ENCODE peak calls at places on chromosomes 3 and 15, in seven cellular contexts. One of them, this sample, is unnamed.
A peak's percentile ranks its signal among the peaks of the same experiment; 100 is the strongest.

GRCh38 chr15:34047893-34048775 is 9.1 kb upstream of the AVEN start:
- DNase-seq in upper lobe of right lung: no peak
- DNase-seq in mucosa of descending colon: no peak
- DNase-seq in IMR-90: no peak
- DNase-seq in esophagus muscularis mucosa: no peak
- DNase-seq in BE2C: no peak
- DNase-seq in lower lobe of right lung: no peak
- DNase-seq in this sample: peak; percentile 69

GRCh38 chr3:188320757-188321156 is 166.8 kb downstream of the LPP start:
- DNase-seq in upper lobe of right lung: no peak
- DNase-seq in mucosa of descending colon: no peak
- DNase-seq in IMR-90: peak; percentile 83
- DNase-seq in esophagus muscularis mucosa: no peak
- DNase-seq in BE2C: no peak
- DNase-seq in lower lobe of right lung: no peak
- DNase-seq in this sample: peak; percentile 52

GRCh38 chr15:77034620-77035467 is 36.1 kb downstream of the TSPAN3 start:
- DNase-seq in upper lobe of right lung: peak; percentile 74
- DNase-seq in mucosa of descending colon: peak; percentile 61
- DNase-seq in IMR-90: no peak
- DNase-seq in esophagus muscularis mucosa: no peak
- DNase-seq in BE2C: peak; percentile 47
- DNase-seq in lower lobe of right lung: peak; percentile 56
- DNase-seq in this sample: no peak

GRCh38 chr3:57961828-57962447 is 46.3 kb upstream of the FLNB start:
- DNase-seq in upper lobe of right lung: no peak
- DNase-seq in mucosa of descending colon: no peak
- DNase-seq in IMR-90: peak; percentile 61
- DNase-seq in esophagus muscularis mucosa: no peak
- DNase-seq in BE2C: no peak
- DNase-seq in lower lobe of right lung: no peak
- DNase-seq in this sample: peak; percentile 76

GRCh38 chr3:106728315-106728821 is 648.9 kb upstream of the CCDC54 start:
- DNase-seq in upper lobe of right lung: no peak
- DNase-seq in mucosa of descending colon: no peak
- DNase-seq in IMR-90: peak; percentile 98
- DNase-seq in esophagus muscularis mucosa: no peak
- DNase-seq in BE2C: no peak
- DNase-seq in lower lobe of right lung: no peak
- DNase-seq in this sample: peak; percentile 100

GRCh38 chr3:181622365-181622764 is 89.4 kb upstream of the SOX2 start:
- DNase-seq in upper lobe of right lung: no peak
- DNase-seq in mucosa of descending colon: no peak
- DNase-seq in IMR-90: no peak
- DNase-seq in esophagus muscularis mucosa: no peak
- DNase-seq in BE2C: no peak
- DNase-seq in lower lobe of right lung: no peak
- DNase-seq in this sample: peak; percentile 63

GRCh38 chr3:115713247-115713646 is 89.9 kb downstream of the GAP43 start:
- DNase-seq in upper lobe of right lung: peak; percentile 70
- DNase-seq in mucosa of descending colon: no peak
- DNase-seq in IMR-90: peak; percentile 30
- DNase-seq in esophagus muscularis mucosa: no peak
- DNase-seq in BE2C: peak; percentile 97
- DNase-seq in lower lobe of right lung: peak; percentile 65
- DNase-seq in this sample: peak; percentile 43

GRCh38 chr15:65827065-65827464 is 35.0 kb upstream of the DENND4A start:
- DNase-seq in upper lobe of right lung: no peak
- DNase-seq in mucosa of descending colon: no peak
- DNase-seq in IMR-90: no peak
- DNase-seq in esophagus muscularis mucosa: no peak
- DNase-seq in BE2C: no peak
- DNase-seq in lower lobe of right lung: no peak
- DNase-seq in this sample: no peak

GRCh38 chr3:94028093-94028837 is at the start of gene STX19:
- DNase-seq in upper lobe of right lung: no peak
- DNase-seq in mucosa of descending colon: no peak
- DNase-seq in IMR-90: no peak
- DNase-seq in esophagus muscularis mucosa: no peak
- DNase-seq in BE2C: no peak
- DNase-seq in lower lobe of right lung: no peak
- DNase-seq in this sample: no peak

GRCh38 chr3:52315977-52316764 is at the start of gene DNAH1:
- DNase-seq in upper lobe of right lung: no peak
- DNase-seq in mucosa of descending colon: no peak
- DNase-seq in IMR-90: no peak
- DNase-seq in esophagus muscularis mucosa: no peak
- DNase-seq in BE2C: no peak
- DNase-seq in lower lobe of right lung: no peak
- DNase-seq in this sample: no peak

GRCh38 chr15:40461958-40462357 is 8.8 kb upstream of the CHST14 start:
- DNase-seq in upper lobe of right lung: peak; percentile 57
- DNase-seq in mucosa of descending colon: no peak
- DNase-seq in IMR-90: no peak
- DNase-seq in esophagus muscularis mucosa: no peak
- DNase-seq in BE2C: no peak
- DNase-seq in lower lobe of right lung: no peak
- DNase-seq in this sample: no peak

GRCh38 chr15:80431635-80432034 is 27.5 kb downstream of the ARNT2 start:
- DNase-seq in upper lobe of right lung: no peak
- DNase-seq in mucosa of descending colon: no peak
- DNase-seq in IMR-90: no peak
- DNase-seq in esophagus muscularis mucosa: no peak
- DNase-seq in BE2C: no peak
- DNase-seq in lower lobe of right lung: no peak
- DNase-seq in this sample: no peak

GRCh38 chr3:46972396-46972795 is 4.1 kb downstream of the CCDC12 start:
- DNase-seq in upper lobe of right lung: no peak
- DNase-seq in mucosa of descending colon: no peak
- DNase-seq in IMR-90: no peak
- DNase-seq in esophagus muscularis mucosa: no peak
- DNase-seq in BE2C: no peak
- DNase-seq in lower lobe of right lung: no peak
- DNase-seq in this sample: no peak

GRCh38 chr3:122392868-122393844 is 9.2 kb downstream of the FAM162A start:
- DNase-seq in upper lobe of right lung: no peak
- DNase-seq in mucosa of descending colon: no peak
- DNase-seq in IMR-90: peak; percentile 66
- DNase-seq in esophagus muscularis mucosa: no peak
- DNase-seq in BE2C: peak; percentile 16
- DNase-seq in lower lobe of right lung: no peak
- DNase-seq in this sample: peak; percentile 72

GRCh38 chr3:105534491-105534890 is 167.8 kb downstream of the ALCAM start:
- DNase-seq in upper lobe of right lung: no peak
- DNase-seq in mucosa of descending colon: no peak
- DNase-seq in IMR-90: no peak
- DNase-seq in esophagus muscularis mucosa: no peak
- DNase-seq in BE2C: no peak
- DNase-seq in lower lobe of right lung: no peak
- DNase-seq in this sample: no peak

GRCh38 chr15:68888419-68888818 is 41.9 kb upstream of the SPESP1 start:
- DNase-seq in upper lobe of right lung: no peak
- DNase-seq in mucosa of descending colon: no peak
- DNase-seq in IMR-90: no peak
- DNase-seq in esophagus muscularis mucosa: peak; percentile 68
- DNase-seq in BE2C: peak; percentile 34
- DNase-seq in lower lobe of right lung: no peak
- DNase-seq in this sample: no peak

GRCh38 chr3:60886518-60886917 is 364.7 kb downstream of the FHIT start:
- DNase-seq in upper lobe of right lung: no peak
- DNase-seq in mucosa of descending colon: no peak
- DNase-seq in IMR-90: no peak
- DNase-seq in esophagus muscularis mucosa: no peak
- DNase-seq in BE2C: no peak
- DNase-seq in lower lobe of right lung: no peak
- DNase-seq in this sample: no peak

GRCh38 chr15:32855942-32856341 is 138.1 kb downstream of the GREM1 start:
- DNase-seq in upper lobe of right lung: no peak
- DNase-seq in mucosa of descending colon: no peak
- DNase-seq in IMR-90: peak; percentile 100
- DNase-seq in esophagus muscularis mucosa: no peak
- DNase-seq in BE2C: no peak
- DNase-seq in lower lobe of right lung: no peak
- DNase-seq in this sample: peak; percentile 99

GRCh38 chr3:125110016-125110875 is 54.4 kb upstream of the HEG1 start:
- DNase-seq in upper lobe of right lung: no peak
- DNase-seq in mucosa of descending colon: no peak
- DNase-seq in IMR-90: peak; percentile 98
- DNase-seq in esophagus muscularis mucosa: peak; percentile 4
- DNase-seq in BE2C: no peak
- DNase-seq in lower lobe of right lung: no peak
- DNase-seq in this sample: peak; percentile 97

GRCh38 chr3:14363976-14364375 is 38.4 kb upstream of the SLC6A6 start:
- DNase-seq in upper lobe of right lung: no peak
- DNase-seq in mucosa of descending colon: no peak
- DNase-seq in IMR-90: peak; percentile 67
- DNase-seq in esophagus muscularis mucosa: no peak
- DNase-seq in BE2C: no peak
- DNase-seq in lower lobe of right lung: no peak
- DNase-seq in this sample: no peak

GRCh38 chr3:3109407-3110298 is 521 bp downstream of the IL5RA start:
- DNase-seq in upper lobe of right lung: no peak
- DNase-seq in mucosa of descending colon: no peak
- DNase-seq in IMR-90: no peak
- DNase-seq in esophagus muscularis mucosa: peak; percentile 10
- DNase-seq in BE2C: no peak
- DNase-seq in lower lobe of right lung: no peak
- DNase-seq in this sample: no peak

GRCh38 chr3:98185180-98185579 is 18.7 kb downstream of the OR5H15 start:
- DNase-seq in upper lobe of right lung: no peak
- DNase-seq in mucosa of descending colon: no peak
- DNase-seq in IMR-90: no peak
- DNase-seq in esophagus muscularis mucosa: no peak
- DNase-seq in BE2C: no peak
- DNase-seq in lower lobe of right lung: no peak
- DNase-seq in this sample: no peak

GRCh38 chr3:18338827-18339226 is 86.3 kb downstream of the SATB1 start:
- DNase-seq in upper lobe of right lung: no peak
- DNase-seq in mucosa of descending colon: no peak
- DNase-seq in IMR-90: no peak
- DNase-seq in esophagus muscularis mucosa: no peak
- DNase-seq in BE2C: no peak
- DNase-seq in lower lobe of right lung: no peak
- DNase-seq in this sample: no peak
- TF ChIP-seq CTCF in upper lobe of right lung: no peak
- TF ChIP-seq CTCF in mucosa of descending colon: no peak
- TF ChIP-seq CTCF in IMR-90: no peak
- TF ChIP-seq CTCF in esophagus muscularis mucosa: no peak
- TF ChIP-seq CTCF in BE2C: no peak
- TF ChIP-seq CTCF in lower lobe of right lung: no peak
- TF ChIP-seq CTCF in this sample: no peak

GRCh38 chr3:196216081-196216564 is at the start of gene SLC51A:
- DNase-seq in upper lobe of right lung: peak; percentile 61
- DNase-seq in mucosa of descending colon: no peak
- DNase-seq in IMR-90: no peak
- DNase-seq in esophagus muscularis mucosa: no peak
- DNase-seq in BE2C: no peak
- DNase-seq in lower lobe of right lung: no peak
- DNase-seq in this sample: no peak
- H3K4me3 ChIP-seq in upper lobe of right lung: no peak within 1 kb of the TSS
- H3K4me3 ChIP-seq in mucosa of descending colon: no peak within 1 kb of the TSS
- H3K4me3 ChIP-seq in IMR-90: no peak within 1 kb of the TSS
- H3K4me3 ChIP-seq in esophagus muscularis mucosa: no peak within 1 kb of the TSS
- H3K4me3 ChIP-seq in BE2C: no peak within 1 kb of the TSS
- H3K4me3 ChIP-seq in lower lobe of right lung: no peak within 1 kb of the TSS
- H3K4me3 ChIP-seq in this sample: no peak within 1 kb of the TSS

GRCh38 chr3:165210132-165210531 is 13.9 kb upstream of the SLITRK3 start:
- DNase-seq in upper lobe of right lung: no peak
- DNase-seq in mucosa of descending colon: no peak
- DNase-seq in IMR-90: no peak
- DNase-seq in esophagus muscularis mucosa: no peak
- DNase-seq in BE2C: no peak
- DNase-seq in lower lobe of right lung: no peak
- DNase-seq in this sample: no peak
- TF ChIP-seq CTCF in upper lobe of right lung: peak; percentile 22
- TF ChIP-seq CTCF in mucosa of descending colon: no peak
- TF ChIP-seq CTCF in IMR-90: no peak
- TF ChIP-seq CTCF in esophagus muscularis mucosa: peak; percentile 51
- TF ChIP-seq CTCF in BE2C: peak; percentile 57
- TF ChIP-seq CTCF in lower lobe of right lung: no peak
- TF ChIP-seq CTCF in this sample: peak; percentile 41

DNA sequence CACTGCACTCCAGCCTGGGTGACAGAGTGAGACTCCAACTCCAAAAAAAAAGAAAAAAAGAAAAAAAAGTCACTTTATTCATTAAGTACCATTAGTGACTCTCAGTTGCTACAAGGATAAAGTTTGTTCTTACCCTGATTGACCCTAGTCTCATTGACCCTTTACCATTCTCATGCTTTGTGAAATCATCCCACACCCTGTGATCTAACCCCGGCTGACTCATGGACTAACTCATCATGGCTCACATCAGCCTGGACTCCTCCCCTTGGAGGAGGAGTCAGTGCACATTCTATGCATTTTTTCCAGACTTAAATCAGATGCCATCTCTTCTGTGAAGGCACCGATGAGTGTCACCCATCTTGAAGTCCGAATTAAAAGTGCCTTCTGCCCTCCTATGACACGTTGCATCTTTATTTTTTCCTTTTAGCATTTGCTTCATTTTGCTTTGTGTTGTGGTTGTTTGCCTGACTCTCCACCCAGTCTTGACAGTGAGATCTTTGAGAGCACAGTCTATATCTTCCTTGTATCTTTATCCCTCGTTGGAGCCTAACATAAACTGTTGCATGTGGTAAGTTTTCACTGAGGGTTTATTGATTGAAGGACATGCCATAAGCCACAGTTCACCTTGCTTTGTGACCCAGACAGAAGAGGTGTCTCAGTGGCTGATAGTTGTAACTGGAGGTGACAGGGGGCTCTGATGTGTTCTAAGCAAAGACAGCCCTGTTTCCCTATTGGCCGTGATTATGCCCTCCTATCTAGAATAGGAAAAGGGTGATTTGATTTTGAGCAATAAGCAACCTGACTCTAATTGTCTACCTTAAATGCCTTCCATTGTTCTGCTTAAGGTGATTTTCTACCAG is 72.1 kb downstream of the IL1RAP start:
- DNase-seq in upper lobe of right lung: no peak
- DNase-seq in mucosa of descending colon: no peak
- DNase-seq in IMR-90: peak; percentile 95
- DNase-seq in esophagus muscularis mucosa: no peak
- DNase-seq in BE2C: no peak
- DNase-seq in lower lobe of right lung: no peak
- DNase-seq in this sample: peak; percentile 81
- H3K4me3 ChIP-seq in upper lobe of right lung: no peak overlapping the region
- H3K4me3 ChIP-seq in mucosa of descending colon: no peak overlapping the region
- H3K4me3 ChIP-seq in IMR-90: no peak overlapping the region
- H3K4me3 ChIP-seq in esophagus muscularis mucosa: no peak overlapping the region
- H3K4me3 ChIP-seq in BE2C: no peak overlapping the region
- H3K4me3 ChIP-seq in lower lobe of right lung: no peak overlapping the region
- H3K4me3 ChIP-seq in this sample: no peak overlapping the region

This sample was measured in fibroblast of the aortic adventitia.